ENCODE peak calls at places on chromosomes 12 and 14, in six cellular contexts. One of them, this sample, is unnamed.

GRCh38 chr12:104218935-104219334 is 3.4 kb downstream of the TXNRD1 start:
- DNase-seq in stimulated activated naive CD4-positive, alpha-beta T cell: no peak
- DNase-seq in GM04504: no peak
- DNase-seq in left ventricle myocardium superior: no peak
- DNase-seq in H4: peak
- DNase-seq in LHCN-M2: peak
- DNase-seq in this sample: no peak

GRCh38 chr12:121925361-121925725 is 7.0 kb downstream of the CFAP251 start:
- DNase-seq in stimulated activated naive CD4-positive, alpha-beta T cell: no peak
- DNase-seq in GM04504: peak
- DNase-seq in left ventricle myocardium superior: no peak
- DNase-seq in H4: no peak
- DNase-seq in LHCN-M2: peak
- DNase-seq in this sample: no peak

GRCh38 chr12:51269174-51270066 is 795 bp downstream of the SMAGP start:
- DNase-seq in stimulated activated naive CD4-positive, alpha-beta T cell: peak
- DNase-seq in GM04504: no peak
- DNase-seq in left ventricle myocardium superior: peak
- DNase-seq in H4: peak
- DNase-seq in LHCN-M2: peak
- DNase-seq in this sample: peak

GRCh38 chr14:100192250-100192671 is 32.8 kb upstream of the DEGS2 start:
- DNase-seq in stimulated activated naive CD4-positive, alpha-beta T cell: no peak
- DNase-seq in GM04504: no peak
- DNase-seq in left ventricle myocardium superior: peak
- DNase-seq in H4: no peak
- DNase-seq in LHCN-M2: no peak
- DNase-seq in this sample: no peak

GRCh38 chr12:24431872-24432271 is 482.4 kb upstream of the SOX5 start:
- DNase-seq in stimulated activated naive CD4-positive, alpha-beta T cell: no peak
- DNase-seq in GM04504: no peak
- DNase-seq in left ventricle myocardium superior: no peak
- DNase-seq in H4: no peak
- DNase-seq in LHCN-M2: no peak
- DNase-seq in this sample: no peak

GRCh38 chr14:104297721-104298401 is 159.5 kb downstream of the KIF26A start:
- DNase-seq in stimulated activated naive CD4-positive, alpha-beta T cell: no peak
- DNase-seq in GM04504: no peak
- DNase-seq in left ventricle myocardium superior: peak
- DNase-seq in H4: no peak
- DNase-seq in LHCN-M2: no peak
- DNase-seq in this sample: no peak

GRCh38 chr14:103223818-103224352 is 100.6 kb downstream of the TNFAIP2 start:
- DNase-seq in stimulated activated naive CD4-positive, alpha-beta T cell: no peak
- DNase-seq in GM04504: no peak
- DNase-seq in left ventricle myocardium superior: no peak
- DNase-seq in H4: no peak
- DNase-seq in LHCN-M2: no peak
- DNase-seq in this sample: no peak

GRCh38 chr12:76028649-76029277 is 2.8 kb downstream of the PHLDA1 start:
- DNase-seq in stimulated activated naive CD4-positive, alpha-beta T cell: no peak
- DNase-seq in GM04504: no peak
- DNase-seq in left ventricle myocardium superior: no peak
- DNase-seq in H4: no peak
- DNase-seq in LHCN-M2: no peak
- DNase-seq in this sample: no peak

GRCh38 chr14:106268013-106268727 is 741.8 kb downstream of the TMEM121 start:
- DNase-seq in stimulated activated naive CD4-positive, alpha-beta T cell: peak
- DNase-seq in GM04504: no peak
- DNase-seq in left ventricle myocardium superior: no peak
- DNase-seq in H4: no peak
- DNase-seq in LHCN-M2: no peak
- DNase-seq in this sample: no peak

GRCh38 chr14:77076118-77076631 is 21.9 kb upstream of the CIPC start:
- DNase-seq in stimulated activated naive CD4-positive, alpha-beta T cell: no peak
- DNase-seq in GM04504: no peak
- DNase-seq in left ventricle myocardium superior: peak
- DNase-seq in H4: no peak
- DNase-seq in LHCN-M2: peak
- DNase-seq in this sample: no peak

GRCh38 chr14:103879570-103880333 is 32.4 kb upstream of the PPP1R13B start:
- DNase-seq in stimulated activated naive CD4-positive, alpha-beta T cell: no peak
- DNase-seq in GM04504: no peak
- DNase-seq in left ventricle myocardium superior: peak
- DNase-seq in H4: peak
- DNase-seq in LHCN-M2: no peak
- DNase-seq in this sample: peak

GRCh38 chr12:47378222-47378582 is 298.4 kb upstream of the AMIGO2 start:
- DNase-seq in stimulated activated naive CD4-positive, alpha-beta T cell: no peak
- DNase-seq in GM04504: no peak
- DNase-seq in left ventricle myocardium superior: no peak
- DNase-seq in H4: no peak
- DNase-seq in LHCN-M2: no peak
- DNase-seq in this sample: no peak

GRCh38 chr12:69046372-69046771 is 113.4 kb upstream of the CPM start:
- DNase-seq in stimulated activated naive CD4-positive, alpha-beta T cell: no peak
- DNase-seq in GM04504: no peak
- DNase-seq in left ventricle myocardium superior: no peak
- DNase-seq in H4: no peak
- DNase-seq in LHCN-M2: peak
- DNase-seq in this sample: no peak

GRCh38 chr14:79150226-79150625 is 980.1 kb downstream of the NRXN3 start:
- DNase-seq in stimulated activated naive CD4-positive, alpha-beta T cell: no peak
- DNase-seq in GM04504: no peak
- DNase-seq in left ventricle myocardium superior: no peak
- DNase-seq in H4: no peak
- DNase-seq in LHCN-M2: no peak
- DNase-seq in this sample: no peak

GRCh38 chr12:13177373-13177772 is 19.2 kb upstream of the EMP1 start:
- DNase-seq in stimulated activated naive CD4-positive, alpha-beta T cell: no peak
- DNase-seq in GM04504: no peak
- DNase-seq in left ventricle myocardium superior: no peak
- DNase-seq in H4: no peak
- DNase-seq in LHCN-M2: peak
- DNase-seq in this sample: no peak

GRCh38 chr12:6374028-6374780 is 1.2 kb downstream of the SCNN1A start:
- DNase-seq in stimulated activated naive CD4-positive, alpha-beta T cell: no peak
- DNase-seq in GM04504: no peak
- DNase-seq in left ventricle myocardium superior: no peak
- DNase-seq in H4: no peak
- DNase-seq in LHCN-M2: no peak
- DNase-seq in this sample: no peak

GRCh38 chr12:14289596-14289995 is 75.9 kb upstream of the ATF7IP start:
- DNase-seq in stimulated activated naive CD4-positive, alpha-beta T cell: no peak
- DNase-seq in GM04504: no peak
- DNase-seq in left ventricle myocardium superior: no peak
- DNase-seq in H4: no peak
- DNase-seq in LHCN-M2: no peak
- DNase-seq in this sample: no peak

GRCh38 chr12:53253298-53253697 is 14.8 kb upstream of the ESPL1 start:
- DNase-seq in stimulated activated naive CD4-positive, alpha-beta T cell: no peak
- DNase-seq in GM04504: no peak
- DNase-seq in left ventricle myocardium superior: no peak
- DNase-seq in H4: no peak
- DNase-seq in LHCN-M2: no peak
- DNase-seq in this sample: no peak

GRCh38 chr12:117774986-117775775 is 193.6 kb downstream of the KSR2 start:
- DNase-seq in stimulated activated naive CD4-positive, alpha-beta T cell: no peak
- DNase-seq in GM04504: peak
- DNase-seq in left ventricle myocardium superior: no peak
- DNase-seq in H4: peak
- DNase-seq in LHCN-M2: peak
- DNase-seq in this sample: no peak

GRCh38 chr14:67409461-67409860 is 2.5 kb downstream of the PLEK2 start:
- DNase-seq in stimulated activated naive CD4-positive, alpha-beta T cell: no peak
- DNase-seq in GM04504: no peak
- DNase-seq in left ventricle myocardium superior: no peak
- DNase-seq in H4: no peak
- DNase-seq in LHCN-M2: no peak
- DNase-seq in this sample: no peak

GRCh38 chr12:104632724-104633181 is 176.0 kb downstream of the CHST11 start:
- DNase-seq in stimulated activated naive CD4-positive, alpha-beta T cell: no peak
- DNase-seq in GM04504: peak
- DNase-seq in left ventricle myocardium superior: no peak
- DNase-seq in H4: no peak
- DNase-seq in LHCN-M2: peak
- DNase-seq in this sample: no peak

GRCh38 chr14:100735271-100735670 is 8.6 kb downstream of the DLK1 start:
- DNase-seq in stimulated activated naive CD4-positive, alpha-beta T cell: no peak
- DNase-seq in GM04504: no peak
- DNase-seq in left ventricle myocardium superior: no peak
- DNase-seq in H4: no peak
- DNase-seq in LHCN-M2: no peak
- DNase-seq in this sample: no peak

GRCh38 chr12:94740601-94741362 is 90.4 kb upstream of the TMCC3 start:
- DNase-seq in stimulated activated naive CD4-positive, alpha-beta T cell: no peak
- DNase-seq in GM04504: no peak
- DNase-seq in left ventricle myocardium superior: no peak
- DNase-seq in H4: no peak
- DNase-seq in LHCN-M2: no peak
- DNase-seq in this sample: no peak

GRCh38 chr14:69670093-69670492 is 58.7 kb downstream of the SUSD6 start:
- DNase-seq in stimulated activated naive CD4-positive, alpha-beta T cell: no peak
- DNase-seq in GM04504: no peak
- DNase-seq in left ventricle myocardium superior: no peak
- DNase-seq in H4: no peak
- DNase-seq in LHCN-M2: no peak
- DNase-seq in this sample: no peak

GRCh38 chr12:39294712-39295111 is 148.2 kb downstream of the KIF21A start:
- DNase-seq in stimulated activated naive CD4-positive, alpha-beta T cell: no peak
- DNase-seq in GM04504: no peak
- DNase-seq in left ventricle myocardium superior: no peak
- DNase-seq in H4: no peak
- DNase-seq in LHCN-M2: no peak
- DNase-seq in this sample: no peak

GRCh38 chr14:81302613-81303012 is 81.9 kb upstream of the GTF2A1 start:
- DNase-seq in stimulated activated naive CD4-positive, alpha-beta T cell: no peak
- DNase-seq in GM04504: no peak
- DNase-seq in left ventricle myocardium superior: no peak
- DNase-seq in H4: no peak
- DNase-seq in LHCN-M2: no peak
- DNase-seq in this sample: no peak

GRCh38 chr12:124633954-124634352 is 66.5 kb upstream of the NCOR2 start:
- DNase-seq in stimulated activated naive CD4-positive, alpha-beta T cell: no peak
- DNase-seq in GM04504: no peak
- DNase-seq in left ventricle myocardium superior: no peak
- DNase-seq in H4: no peak
- DNase-seq in LHCN-M2: no peak
- DNase-seq in this sample: no peak

GRCh38 chr12:34215893-34216285 is 193.6 kb downstream of the ALG10 start:
- DNase-seq in stimulated activated naive CD4-positive, alpha-beta T cell: no peak
- DNase-seq in GM04504: no peak
- DNase-seq in left ventricle myocardium superior: no peak
- DNase-seq in H4: no peak
- DNase-seq in LHCN-M2: no peak
- DNase-seq in this sample: no peak

GRCh38 chr12:57276935-57277563 is 26.1 kb upstream of the STAC3 start:
- DNase-seq in stimulated activated naive CD4-positive, alpha-beta T cell: no peak
- DNase-seq in GM04504: no peak
- DNase-seq in left ventricle myocardium superior: no peak
- DNase-seq in H4: peak
- DNase-seq in LHCN-M2: peak
- DNase-seq in this sample: peak

GRCh38 chr12:58919271-58920101 is 818 bp downstream of the LRIG3 start:
- DNase-seq in stimulated activated naive CD4-positive, alpha-beta T cell: no peak
- DNase-seq in GM04504: no peak
- DNase-seq in left ventricle myocardium superior: no peak
- DNase-seq in H4: peak
- DNase-seq in LHCN-M2: peak
- DNase-seq in this sample: peak

GRCh38 chr12:116534341-116535121 is 24.6 kb upstream of the MAP1LC3B2 start:
- DNase-seq in stimulated activated naive CD4-positive, alpha-beta T cell: no peak
- DNase-seq in GM04504: no peak
- DNase-seq in left ventricle myocardium superior: no peak
- DNase-seq in H4: no peak
- DNase-seq in LHCN-M2: no peak
- DNase-seq in this sample: peak

This sample was measured in Caki2.